ENCODE peak calls at places on chromosomes 12 and 14, in four cellular contexts. N is upper lobe of right lung, K is right atrium auricular region, H is psoas muscle. P is an unnamed sample.
A peak's percentile ranks its signal among the peaks of the same experiment; 100 is the strongest.

GRCh38 chr12:34126805-34127204 is 104.5 kb downstream of the ALG10 start:
- DNase-seq in K (no peak), H (no peak), N (no peak), P (no peak)

GRCh38 chr12:19712041-19712440 is 272.7 kb downstream of the AEBP2 start:
- DNase-seq in N (no peak), K (no peak), H (no peak), P (no peak)

GRCh38 chr12:27237790-27238771 is 6.0 kb upstream of the STK38L start:
- DNase-seq in K (no peak), N (no peak), H (no peak), P (no peak)

GRCh38 chr12:50924439-50925341 is 27.7 kb upstream of the HIGD1C start:
- DNase-seq in N (peak; percentile 83), K (peak; percentile 96), H (peak; percentile 89), P (peak; percentile 87)

GRCh38 chr14:78968249-78968648 is 798.1 kb downstream of the NRXN3 start:
- DNase-seq in N (no peak), H (no peak), K (no peak), P (no peak)

GRCh38 chr12:80813820-80814219 is 97.1 kb downstream of the MYF5 start:
- DNase-seq in H (no peak), K (no peak), N (no peak), P (no peak)

GRCh38 chr12:121287267-121287954 is 9.1 kb downstream of the CAMKK2 start:
- DNase-seq in N (no peak), H (no peak), K (no peak), P (peak; percentile 58)

GRCh38 chr12:57851552-57852186 is 5.1 kb upstream of the CTDSP2 start:
- DNase-seq in H (no peak), N (no peak), K (no peak), P (no peak)

GRCh38 chr12:76611533-76611932 is 52.0 kb upstream of the OSBPL8 start:
- DNase-seq in K (no peak), H (no peak), N (no peak), P (no peak)

GRCh38 chr12:118645219-118645618 is 268.9 kb downstream of the SUDS3 start:
- DNase-seq in K (no peak), N (no peak), H (no peak), P (no peak)

GRCh38 chr12:96120359-96121100 is 73.6 kb upstream of the ELK3 start:
- DNase-seq in H (no peak), K (no peak), N (peak; percentile 66), P (peak; percentile 76)

GRCh38 chr12:121894633-121895032 is 6.0 kb downstream of the PSMD9 start:
- DNase-seq in H (no peak), N (no peak), K (no peak), P (no peak)

GRCh38 chr12:130424858-130425697 is 87.4 kb downstream of the PIWIL1 start:
- DNase-seq in H (no peak), K (no peak), N (no peak), P (no peak)

DNA sequence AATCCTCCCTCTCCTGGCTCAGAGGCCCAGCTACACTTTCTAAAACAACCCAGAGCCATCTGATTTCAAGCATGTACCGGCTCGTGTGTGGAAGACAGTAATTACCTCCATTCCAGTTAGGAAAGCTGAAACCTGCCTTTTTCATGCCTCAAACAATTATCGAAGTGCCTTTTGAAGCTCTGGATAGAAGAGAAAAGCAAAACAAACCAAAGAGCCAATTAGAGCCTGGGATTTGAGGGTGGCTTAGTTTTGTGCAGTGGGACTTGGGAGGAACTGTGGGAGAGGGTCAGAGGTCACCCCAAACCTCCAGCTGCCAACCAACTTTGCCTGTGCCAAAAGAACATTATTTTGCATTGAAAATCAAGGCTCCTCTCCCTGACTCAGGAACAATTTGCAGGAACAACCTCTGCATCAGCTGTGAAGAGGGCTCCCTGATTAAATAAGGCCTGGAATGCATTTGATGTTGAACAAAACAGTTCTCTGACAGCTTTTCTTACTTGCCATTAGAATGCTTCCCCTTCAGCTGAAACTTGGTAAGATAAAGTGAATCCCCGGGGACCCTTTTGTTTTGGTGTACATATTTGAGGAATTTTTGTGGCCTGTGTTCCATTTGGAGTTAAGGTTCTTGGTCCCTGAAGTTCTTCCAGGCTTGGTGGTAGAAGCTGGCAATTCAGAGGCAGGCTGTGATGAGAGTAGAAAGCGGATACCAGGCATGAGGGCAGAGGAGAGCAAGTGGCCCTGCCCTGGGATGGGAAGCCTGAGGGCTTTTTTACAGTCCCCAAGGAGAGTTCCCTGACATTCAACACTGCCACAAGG is 270.1 kb downstream of the ZFP36L1 start:
- DNase-seq in N (no peak), H (no peak), K (peak; percentile 60), P (no peak)
- TF ChIP-seq CTCF in N (no peak), H (no peak), K (no peak), P (no peak)

DNA sequence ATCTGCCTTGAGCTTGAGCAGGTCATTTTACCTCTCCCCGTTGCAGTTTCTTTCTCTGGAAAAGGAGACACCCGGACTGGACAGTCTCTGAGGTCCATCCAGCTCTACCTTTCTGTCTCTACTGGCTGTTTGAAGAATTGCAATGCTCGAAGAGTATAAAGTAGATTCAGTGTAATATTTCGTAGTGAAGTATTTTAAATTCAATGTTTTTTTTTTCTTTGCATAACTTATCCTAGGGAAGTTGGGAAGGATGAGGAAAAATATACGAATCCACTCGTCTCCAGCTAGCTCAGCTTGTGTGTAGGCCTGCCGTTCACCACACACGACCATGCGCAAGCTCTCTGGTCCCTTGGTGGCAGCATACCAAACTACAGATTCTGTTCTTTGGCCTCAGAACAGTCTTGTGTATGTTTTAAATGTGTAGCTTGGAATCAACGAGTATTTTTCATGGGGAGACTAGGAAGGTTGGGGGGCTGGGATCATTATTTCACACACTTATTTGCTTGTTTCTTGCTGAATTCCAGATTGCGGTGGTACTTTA is 307.9 kb downstream of the CACNA1C start:
- DNase-seq in K (no peak), H (no peak), N (no peak), P (no peak)
- TF ChIP-seq CTCF in K (no peak), H (no peak), N (no peak), P (peak; percentile 16)

GRCh38 chr14:32561520-32561919 is 232.4 kb downstream of the AKAP6 start:
- DNase-seq in K (no peak), N (no peak), H (no peak), P (no peak)

GRCh38 chr14:32564591-32564990 is 235.5 kb downstream of the AKAP6 start:
- DNase-seq in K (no peak), H (no peak), N (no peak), P (no peak)

GRCh38 chr14:32559048-32559447 is 229.9 kb downstream of the AKAP6 start:
- DNase-seq in H (no peak), N (no peak), K (no peak), P (no peak)

GRCh38 chr14:32559595-32559994 is 230.5 kb downstream of the AKAP6 start:
- DNase-seq in K (no peak), H (no peak), N (no peak), P (no peak)

DNA sequence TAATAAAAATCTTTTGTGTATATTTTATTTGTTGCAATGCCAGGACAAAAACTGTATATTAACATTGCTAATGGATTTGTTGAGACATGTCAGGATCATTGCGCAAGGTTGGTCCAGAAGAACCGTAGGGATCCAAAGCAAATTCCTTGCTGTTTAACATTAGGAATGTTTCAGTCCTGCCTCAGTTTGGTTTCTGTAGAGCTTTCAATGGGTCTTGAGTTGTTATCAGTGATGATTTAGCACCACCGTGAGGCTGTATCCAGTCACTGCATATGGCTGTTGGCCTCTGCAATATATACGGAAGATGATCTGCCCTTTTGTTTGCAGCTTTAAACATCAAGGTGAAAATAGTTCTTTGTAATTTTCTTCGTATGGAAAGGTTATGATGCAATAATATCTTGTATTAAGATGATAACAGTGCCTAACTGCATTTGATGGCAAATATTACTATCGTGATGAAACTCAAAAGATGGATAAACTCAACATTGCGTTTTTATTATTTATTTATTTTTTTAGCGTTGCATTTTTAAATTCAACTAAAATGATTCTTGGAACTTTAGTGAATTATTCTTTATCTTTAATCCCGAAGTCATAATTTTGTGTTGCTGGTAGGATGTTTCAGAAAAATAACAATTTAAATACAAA is 231.2 kb downstream of the AKAP6 start:
- DNase-seq in N (no peak), K (peak; percentile 63), H (peak; percentile 18), P (no peak)
- TF ChIP-seq CTCF in N (peak; percentile 91), K (peak; percentile 87), H (peak; percentile 80), P (peak; percentile 84)

GRCh38 chr12:117231750-117232149 is 41.5 kb upstream of the FBXO21 start:
- DNase-seq in N (no peak), H (no peak), K (no peak), P (no peak)
- TF ChIP-seq CTCF in N (no peak), H (no peak), K (no peak), P (no peak)

DNA sequence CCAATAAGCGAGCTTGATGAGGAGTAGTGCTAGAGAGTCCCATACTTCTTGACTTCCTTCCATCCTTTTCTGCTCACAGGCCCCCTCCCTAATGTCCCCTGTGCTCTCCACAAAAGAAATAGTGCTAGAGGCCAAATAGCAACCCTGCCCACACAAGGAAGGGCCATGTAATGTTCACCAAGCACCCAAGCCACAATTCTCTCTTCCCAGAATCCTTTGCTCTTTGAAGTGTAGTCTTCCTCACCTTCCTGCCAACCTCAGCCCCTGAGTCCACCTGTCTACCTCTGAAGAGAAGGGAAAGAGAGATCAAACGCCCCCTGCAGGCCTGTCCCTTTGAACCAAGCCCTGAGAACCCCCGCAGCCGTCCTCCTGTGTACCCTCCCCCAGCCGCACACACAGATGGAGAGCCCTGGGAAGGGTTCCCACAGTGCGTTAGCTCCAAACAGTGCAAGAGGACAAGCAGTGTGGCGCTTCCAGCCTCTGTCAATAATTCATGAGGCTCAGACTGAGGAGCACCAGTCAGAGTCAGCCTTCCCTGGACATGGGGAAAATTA is 1.9 kb upstream of the DHRS4 start:
- DNase-seq in N (no peak), K (no peak), H (no peak), P (no peak)
- TF ChIP-seq CTCF in N (no peak), K (no peak), H (no peak), P (no peak)

GRCh38 chr12:85441740-85442139 is 161.7 kb downstream of the ALX1 start:
- DNase-seq in K (no peak), N (no peak), H (no peak), P (no peak)
- TF ChIP-seq CTCF in K (no peak), N (no peak), H (no peak), P (peak; percentile 8)

GRCh38 chr14:98243332-98243731 is 1028.7 kb downstream of the BCL11B start:
- DNase-seq in H (no peak), N (no peak), K (no peak), P (no peak)

GRCh38 chr14:98242903-98243302 is 1029.1 kb downstream of the BCL11B start:
- DNase-seq in N (no peak), K (no peak), H (no peak), P (no peak)

GRCh38 chr14:98237939-98238338 is 1034.1 kb downstream of the BCL11B start:
- DNase-seq in N (no peak), K (no peak), H (no peak), P (no peak)

GRCh38 chr14:98244162-98244948 is 1027.6 kb downstream of the BCL11B start:
- DNase-seq in H (no peak), N (no peak), K (no peak), P (no peak)

GRCh38 chr14:98240396-98240795 is 1031.6 kb downstream of the BCL11B start:
- DNase-seq in H (no peak), N (no peak), K (no peak), P (no peak)
- TF ChIP-seq CTCF in H (no peak), N (no peak), K (no peak), P (no peak)

P was measured in lower lobe of right lung.